ENCODE peak calls at places on chromosomes 13 and 19, in nine cellular contexts. M is stimulated activated CD8-positive, alpha-beta memory T cell treated with anti-CD3 and anti-CD28 coated beads, Interleukin-15, amount 100 ng/mL, for 24 hours; G is DMS153; W is iPS-NIHi11; D is AG09309; F is right lobe of liver; Y is SJSA1; Q is H54; Z is breast epithelium. P is an unnamed sample.

GRCh38 chr19:6161271-6161850 is 25.9 kb downstream of the ACSBG2 start:
- DNase-seq in Y (no peak), D (no peak), G (no peak), W (peak; percentile 59), Q (no peak), Z (no peak), F (no peak), M (no peak), P (peak; percentile 67)

GRCh38 chr13:52949744-52950143 is 78.9 kb upstream of the OLFM4 start:
- DNase-seq in F (no peak), W (no peak), Y (no peak), M (no peak), D (no peak), Z (peak; percentile 66), G (no peak), Q (no peak), P (no peak)

GRCh38 chr13:41668130-41668757 is 210.9 kb downstream of the RGCC start:
- DNase-seq in D (peak; percentile 92), Q (peak; percentile 7), W (peak; percentile 73), Y (peak; percentile 71), F (peak; percentile 62), M (no peak), Z (peak; percentile 61), G (peak; percentile 88), P (no peak)

GRCh38 chr13:48126944-48127814 is 32.3 kb upstream of the MED4 start:
- DNase-seq in Q (peak; percentile 22), W (peak; percentile 65), D (peak; percentile 51), F (peak; percentile 55), Z (no peak), M (no peak), G (peak; percentile 25), Y (peak; percentile 42), P (no peak)

GRCh38 chr19:1749373-1750342 is 3.6 kb upstream of the ONECUT3 start:
- DNase-seq in M (no peak), W (no peak), Y (no peak), G (no peak), D (no peak), Q (no peak), Z (no peak), F (no peak), P (no peak)

GRCh38 chr19:19256072-19256969 is 16.8 kb downstream of the TM6SF2 start:
- DNase-seq in D (no peak), F (no peak), G (peak; percentile 8), M (no peak), Z (no peak), Q (no peak), W (peak; percentile 29), Y (no peak), P (no peak)

GRCh38 chr13:26482451-26483197 is 74.9 kb upstream of the WASF3 start:
- DNase-seq in G (peak; percentile 58), Y (peak; percentile 34), Q (peak; percentile 42), Z (peak; percentile 24), D (peak; percentile 13), M (no peak), F (peak; percentile 64), W (peak; percentile 83), P (no peak)

GRCh38 chr19:13132471-13133166 is 14.6 kb downstream of the NACC1 start:
- DNase-seq in Q (no peak), G (no peak), D (no peak), Y (no peak), Z (no peak), W (no peak), M (no peak), F (no peak), P (no peak)

GRCh38 chr19:17197666-17198065 is 17.5 kb upstream of the USE1 start:
- DNase-seq in Z (no peak), F (no peak), D (no peak), Q (no peak), M (no peak), G (no peak), W (no peak), Y (no peak), P (no peak)

GRCh38 chr13:44906758-44907157 is 82.5 kb downstream of the NUFIP1 start:
- DNase-seq in M (no peak), F (no peak), Y (no peak), W (no peak), D (peak; percentile 46), G (no peak), Z (no peak), Q (no peak), P (no peak)

GRCh38 chr19:5339950-5340636 is 519 bp downstream of the PTPRS start:
- DNase-seq in W (peak; percentile 77), M (no peak), Q (no peak), Z (no peak), F (no peak), Y (no peak), D (no peak), G (no peak), P (no peak)

GRCh38 chr19:401836-402535 is 7.0 kb downstream of the C2CD4C start:
- DNase-seq in Y (no peak), M (no peak), F (no peak), W (no peak), D (no peak), G (no peak), Z (no peak), Q (no peak), P (peak; percentile 54)

GRCh38 chr19:42555317-42555716 is 27.0 kb upstream of the CEACAM1 start:
- DNase-seq in Z (no peak), W (peak; percentile 35), Y (no peak), F (no peak), D (no peak), Q (no peak), G (no peak), M (no peak), P (no peak)

GRCh38 chr13:24168980-24169379 is 8.5 kb downstream of the SPATA13 start:
- DNase-seq in W (no peak), D (no peak), Z (no peak), G (no peak), Y (no peak), Q (no peak), F (peak; percentile 81), M (no peak), P (no peak)

GRCh38 chr13:26538363-26539317 is 18.8 kb upstream of the WASF3 start:
- DNase-seq in W (no peak), Q (no peak), Y (no peak), M (no peak), D (no peak), F (peak; percentile 54), Z (no peak), G (peak; percentile 53), P (no peak)

GRCh38 chr19:14544977-14545715 is 15.8 kb downstream of the TECR start:
- DNase-seq in D (no peak), Q (no peak), W (no peak), F (peak; percentile 95), Y (no peak), M (no peak), G (peak; percentile 89), Z (no peak), P (peak; percentile 74)

GRCh38 chr13:113001251-113002140 is 32.5 kb downstream of the MCF2L start:
- DNase-seq in Q (no peak), W (peak; percentile 79), Y (no peak), F (no peak), D (no peak), G (peak; percentile 89), M (no peak), Z (no peak), P (peak; percentile 81)

GRCh38 chr19:55345818-55346724 is 6.4 kb downstream of the KMT5C start:
- DNase-seq in G (no peak), F (no peak), Q (peak; percentile 97), D (no peak), W (peak; percentile 45), Y (no peak), Z (no peak), M (no peak), P (no peak)

GRCh38 chr13:99067160-99067985 is 89.5 kb upstream of the DOCK9 start:
- DNase-seq in Z (no peak), D (peak; percentile 43), G (no peak), F (no peak), Y (peak; percentile 93), M (no peak), Q (peak; percentile 78), W (no peak), P (no peak)

GRCh38 chr13:39379118-39379517 is 223.9 kb downstream of the LHFPL6 start:
- DNase-seq in F (no peak), G (no peak), W (no peak), Y (no peak), Q (no peak), Z (no peak), D (no peak), M (no peak), P (no peak)

GRCh38 chr19:3743486-3743885 is 18.0 kb downstream of the APBA3 start:
- DNase-seq in G (no peak), W (no peak), D (no peak), Q (peak; percentile 63), Z (no peak), Y (no peak), M (no peak), F (no peak), P (no peak)

GRCh38 chr19:42596391-42597071 is 1.8 kb upstream of the CEACAM8 start:
- DNase-seq in G (no peak), W (peak; percentile 71), F (peak; percentile 60), Q (peak; percentile 49), Z (no peak), D (no peak), M (no peak), Y (peak; percentile 38), P (no peak)

GRCh38 chr19:54526972-54527371 is 24.3 kb downstream of the LAIR2 start:
- DNase-seq in G (no peak), D (no peak), F (no peak), Y (no peak), Z (no peak), W (no peak), M (no peak), Q (no peak), P (no peak)

GRCh38 chr19:45630463-45630862 is 8.7 kb downstream of the EML2 start:
- DNase-seq in Y (peak; percentile 95), D (peak; percentile 87), Q (peak; percentile 46), Z (no peak), M (no peak), F (no peak), G (no peak), W (no peak), P (no peak)

GRCh38 chr13:21849323-21849722 is 178.4 kb downstream of the FGF9 start:
- DNase-seq in G (peak; percentile 48), Q (no peak), F (no peak), D (no peak), M (no peak), Y (peak; percentile 12), W (peak; percentile 57), Z (no peak), P (no peak)

GRCh38 chr13:46211116-46211515 is 612 bp upstream of the LRRC63 start:
- DNase-seq in Z (no peak), G (peak; percentile 2), F (no peak), W (no peak), Q (no peak), D (no peak), M (no peak), Y (no peak), P (no peak)

GRCh38 chr13:95367309-95367843 is 66.1 kb upstream of the ABCC4 start:
- DNase-seq in G (peak; percentile 49), W (no peak), M (no peak), Q (no peak), F (no peak), Z (no peak), Y (no peak), D (no peak), P (no peak)

GRCh38 chr19:35006342-35006998 is 6.3 kb downstream of the GRAMD1A start:
- DNase-seq in W (no peak), Z (no peak), G (peak; percentile 59), Y (no peak), F (no peak), Q (no peak), M (no peak), D (no peak), P (no peak)

GRCh38 chr13:34011552-34012085 is 193.7 kb downstream of the RFC3 start:
- DNase-seq in D (no peak), Q (no peak), M (no peak), G (peak; percentile 27), F (peak; percentile 58), Z (no peak), Y (no peak), W (no peak), P (no peak)

GRCh38 chr19:57668635-57669034 is at the start of gene ZSCAN4:
- DNase-seq in Y (no peak), Z (no peak), F (no peak), Q (no peak), M (no peak), D (no peak), W (no peak), G (no peak), P (no peak)

GRCh38 chr13:73939071-73939380 is 195.2 kb downstream of the KLF12 start:
- DNase-seq in G (no peak), Z (no peak), Q (no peak), D (no peak), W (no peak), F (no peak), M (no peak), Y (peak; percentile 43), P (no peak)

P was measured in upper lobe of right lung.